ENCODE peak calls at places on chromosomes 11 and 22, in five cellular contexts. T, F, S, U and G are unnamed samples.

GRCh38 chr11:2268911-2269600 is 1.3 kb downstream of the ASCL2 start:
- DNase-seq in U (peak; percentile 48), T (no peak), S (peak; percentile 47), F (peak; percentile 44), G (peak; percentile 51)

GRCh38 chr22:46377566-46378498 is 42.3 kb downstream of the TRMU start:
- DNase-seq in F (peak; percentile 88), U (peak; percentile 81), S (no peak), T (no peak), G (no peak)

GRCh38 chr11:17263803-17264202 is 12.7 kb upstream of the NUCB2 start:
- DNase-seq in T (no peak), F (no peak), U (no peak), S (no peak), G (no peak)

GRCh38 chr11:103995896-103996295 is 40.5 kb upstream of the DDI1 start:
- DNase-seq in U (no peak), F (no peak), T (no peak), S (no peak), G (no peak)

GRCh38 chr22:22110548-22111266 is 128.1 kb upstream of the TOP3B start:
- DNase-seq in U (peak; percentile 51), T (peak; percentile 14), S (no peak), F (peak; percentile 63), G (no peak)

GRCh38 chr11:1335811-1336761 is 26.7 kb upstream of the TOLLIP start:
- DNase-seq in S (peak; percentile 91), T (no peak), F (peak; percentile 63), U (peak; percentile 69), G (peak; percentile 50)

GRCh38 chr22:43643362-43643761 is 168.7 kb downstream of the EFCAB6 start:
- DNase-seq in T (no peak), U (no peak), F (no peak), S (no peak), G (no peak)

GRCh38 chr11:16297332-16297731 is 59.0 kb downstream of the SOX6 start:
- DNase-seq in T (no peak), F (peak; percentile 21), U (no peak), S (no peak), G (no peak)

GRCh38 chr22:48396091-48396784 is 1431.4 kb downstream of the BRD1 start:
- DNase-seq in F (no peak), U (no peak), T (no peak), S (no peak), G (no peak)

GRCh38 chr11:75275581-75275980 is 35.0 kb downstream of the TPBGL start:
- DNase-seq in T (peak; percentile 24), S (peak; percentile 70), F (no peak), U (peak; percentile 65), G (peak; percentile 38)

GRCh38 chr22:49321477-49322055 is 506.1 kb downstream of the BRD1 start:
- DNase-seq in S (no peak), F (no peak), U (no peak), T (no peak), G (no peak)

GRCh38 chr11:113262594-113262993 is 51.8 kb upstream of the TTC12 start:
- DNase-seq in S (no peak), T (no peak), F (no peak), U (no peak), G (no peak)

GRCh38 chr11:62858201-62858600 is 18.8 kb upstream of the WDR74 start:
- DNase-seq in S (no peak), F (no peak), T (no peak), U (no peak), G (no peak)

GRCh38 chr11:62856333-62856910 is 17.0 kb upstream of the WDR74 start:
- DNase-seq in U (no peak), S (no peak), T (no peak), F (no peak), G (no peak)

GRCh38 chr11:62854825-62855570 is 15.6 kb upstream of the WDR74 start:
- DNase-seq in U (no peak), S (no peak), F (no peak), T (no peak), G (no peak)

GRCh38 chr11:62855571-62856332 is 16.4 kb upstream of the WDR74 start:
- DNase-seq in S (peak; percentile 93), T (peak; percentile 76), U (peak; percentile 98), F (peak; percentile 97), G (peak; percentile 94)

GRCh38 chr11:62857541-62857982 is 18.2 kb upstream of the WDR74 start:
- DNase-seq in S (no peak), F (no peak), U (no peak), T (no peak), G (no peak)
- H3K36me3 ChIP-seq in S (peaks cover 18% of the 10 kb centered on the region), F (peaks cover 17% of the 10 kb centered on the region), U (no peaks in the 10 kb centered on the region), T (peaks cover 12% of the 10 kb centered on the region), G (peaks cover 19% of the 10 kb centered on the region)

GRCh38 chr11:93587858-93588581 is 44.8 kb upstream of the SMCO4 start:
- DNase-seq in F (no peak), T (no peak), U (no peak), S (no peak), G (no peak)
- H3K4me1 ChIP-seq in F (no peaks in the 10 kb centered on the region), T (no peaks in the 10 kb centered on the region), U (peaks cover 10% of the 10 kb centered on the region), S (no peaks in the 10 kb centered on the region), G (no peaks in the 10 kb centered on the region)

GRCh38 chr11:118175031-118175531 is 1.4 kb downstream of the SCN2B start:
- DNase-seq in S (no peak), F (no peak), U (no peak), T (no peak), G (peak; percentile 40)

GRCh38 chr11:118175600-118176399 is 639 bp downstream of the SCN2B start:
- DNase-seq in F (no peak), S (no peak), U (no peak), T (no peak), G (no peak)

GRCh38 chr11:118176400-118177134 is at the start of gene SCN2B:
- DNase-seq in S (no peak), F (peak; percentile 55), U (no peak), T (no peak), G (no peak)

GRCh38 chr11:118180300-118180703 is 3.9 kb upstream of the SCN2B start:
- DNase-seq in T (no peak), U (peak; percentile 26), F (peak; percentile 81), S (peak; percentile 38), G (peak; percentile 85)
- TF ChIP-seq CTCF in T (no peak), U (no peak), F (no peak), S (no peak), G (peak; percentile 29)

GRCh38 chr11:12240669-12241068 is 130.3 kb downstream of the MICAL2 start:
- DNase-seq in F (no peak), U (no peak), T (no peak), S (no peak), G (no peak)
- H3K36me3 ChIP-seq in F (peaks cover 71% of the 10 kb centered on the region), U (no peaks in the 10 kb centered on the region), T (no peaks in the 10 kb centered on the region), S (peaks cover 64% of the 10 kb centered on the region), G (peaks cover 29% of the 10 kb centered on the region)

GRCh38 chr11:122141757-122142156 is 25.7 kb upstream of the BLID start:
- DNase-seq in U (no peak), F (no peak), T (no peak), S (no peak), G (no peak)
- H3K4me1 ChIP-seq in U (no peaks in the 10 kb centered on the region), F (no peaks in the 10 kb centered on the region), T (peaks cover 7% of the 10 kb centered on the region), S (peaks cover 28% of the 10 kb centered on the region), G (no peaks in the 10 kb centered on the region)

GRCh38 chr11:101996106-101996505 is 51.1 kb upstream of the CFAP300 start:
- DNase-seq in T (no peak), U (no peak), S (no peak), F (no peak), G (no peak)
- TF ChIP-seq CTCF in T (no peak), U (no peak), S (no peak), F (no peak), G (no peak)

GRCh38 chr22:37887610-37888378 is 18.3 kb upstream of the MICALL1 start:
- DNase-seq in U (no peak), T (no peak), S (peak; percentile 60), F (peak; percentile 53), G (no peak)
- H3K36me3 ChIP-seq in U (no peaks in the 10 kb centered on the region), T (peaks cover 16% of the 10 kb centered on the region), S (peaks cover 49% of the 10 kb centered on the region), F (peaks cover 17% of the 10 kb centered on the region), G (peaks cover 64% of the 10 kb centered on the region)

DNA sequence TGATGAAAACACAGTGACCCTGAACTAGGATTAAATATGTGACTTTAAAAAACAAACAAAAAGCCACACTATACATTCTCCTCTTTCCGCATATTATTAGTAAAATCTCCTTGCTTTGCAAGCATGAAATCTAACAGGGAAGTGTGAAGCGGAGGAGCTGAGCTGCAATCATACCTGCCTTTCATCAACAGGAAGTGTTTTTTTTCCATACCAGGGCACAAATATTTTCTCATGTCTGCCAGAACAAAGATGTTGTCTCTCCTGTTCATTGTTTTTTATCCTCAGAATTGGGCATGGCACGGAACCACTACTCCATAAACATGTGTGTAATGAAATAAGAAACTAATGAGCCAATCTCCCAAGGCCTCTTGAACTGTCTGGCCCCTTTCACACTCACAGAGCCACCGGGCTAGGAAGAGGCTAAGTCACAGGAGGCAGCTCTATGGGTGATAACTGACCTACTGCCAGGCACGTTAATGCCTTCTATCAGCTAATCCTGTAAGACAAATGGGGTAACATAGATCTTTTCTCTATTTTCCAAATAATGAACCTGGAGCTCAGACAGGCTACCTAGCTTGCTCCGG is 124.5 kb downstream of the ETS1 start:
- DNase-seq in U (no peak), T (no peak), F (no peak), S (no peak), G (no peak)
- H3K4me1 ChIP-seq in U (peaks cover 26% of the 10 kb centered on the region), T (peaks cover 13% of the 10 kb centered on the region), F (peaks cover 12% of the 10 kb centered on the region), S (peaks cover 57% of the 10 kb centered on the region), G (peaks cover 80% of the 10 kb centered on the region)